ENCODE peak calls at places on chromosomes 13 and 19, in eight cellular contexts. U is K562, D is GM12878, Z is HCT116, G is SK-N-SH, S is endothelial cell of umbilical vein, M is HepG2, Y is H1. N is an unnamed sample.

GRCh38 chr19:33447336-33448158 is 74.0 kb downstream of the CEBPG start:
- DNase-seq in U (no peak), D (no peak), Z (no peak), G (no peak), S (no peak), M (no peak), Y (no peak), N (no peak)

GRCh38 chr19:32581704-32582164 is 744 bp downstream of the PDCD5 start:
- DNase-seq in U (peak; percentile 42), D (no peak), Z (no peak), G (peak; percentile 55), S (peak; percentile 39), M (no peak), Y (peak; percentile 54), N (peak; percentile 42)

GRCh38 chr19:10295305-10295846 is 5.6 kb downstream of the ICAM5 start:
- DNase-seq in U (peak; percentile 42), D (no peak), Z (no peak), G (peak; percentile 52), S (peak; percentile 35), M (no peak), Y (peak; percentile 74), N (no peak)

GRCh38 chr13:105908581-105908980 is 626.9 kb downstream of the EFNB2 start:
- DNase-seq in U (no peak), D (no peak), Z (no peak), G (no peak), S (no peak), M (no peak), Y (no peak), N (no peak)

GRCh38 chr19:13795595-13796300 is 505 bp downstream of the ZSWIM4 start:
- DNase-seq in U (peak; percentile 69), D (no peak), Z (no peak), G (peak; percentile 56), S (peak; percentile 25), M (no peak), Y (no peak), N (no peak)

GRCh38 chr19:43499042-43499441 is 5.5 kb downstream of the PHLDB3 start:
- DNase-seq in U (no peak), D (no peak), Z (no peak), G (no peak), S (no peak), M (peak; percentile 81), Y (no peak), N (no peak)

GRCh38 chr19:31668916-31669315 is 319.7 kb upstream of the TSHZ3 start:
- DNase-seq in U (no peak), D (no peak), Z (no peak), G (no peak), S (no peak), M (no peak), Y (no peak), N (no peak)

GRCh38 chr13:48500652-48501197 is 32.2 kb downstream of the RCBTB2 start:
- DNase-seq in U (no peak), D (no peak), Z (no peak), G (no peak), S (no peak), M (peak; percentile 41), Y (no peak), N (peak; percentile 32)

GRCh38 chr19:48393559-48394330 is at the start of gene GRIN2D:
- DNase-seq in U (peak; percentile 38), D (no peak), Z (no peak), G (peak; percentile 78), S (peak; percentile 26), M (no peak), Y (peak; percentile 73), N (no peak)

GRCh38 chr19:37304190-37304883 is 66.6 kb upstream of the ZNF527 start:
- DNase-seq in U (peak; percentile 36), D (no peak), Z (no peak), G (peak; percentile 73), S (no peak), M (no peak), Y (no peak), N (no peak)

GRCh38 chr13:33134213-33134612 is 118.0 kb downstream of the KL start:
- DNase-seq in U (no peak), D (no peak), Z (no peak), G (no peak), S (no peak), M (no peak), Y (no peak), N (no peak)

GRCh38 chr13:50512602-50513527 is 330.6 kb downstream of the DLEU7 start:
- DNase-seq in U (no peak), D (no peak), Z (no peak), G (no peak), S (peak; percentile 55), M (peak; percentile 47), Y (no peak), N (no peak)

GRCh38 chr19:31639306-31639705 is 290.1 kb upstream of the TSHZ3 start:
- DNase-seq in U (no peak), D (no peak), Z (no peak), G (no peak), S (no peak), M (no peak), Y (no peak), N (no peak)

GRCh38 chr19:45446295-45446694 is 21.5 kb upstream of the FOSB start:
- DNase-seq in U (no peak), D (no peak), Z (no peak), G (peak; percentile 42), S (peak; percentile 47), M (peak; percentile 63), Y (no peak), N (no peak)

GRCh38 chr19:47673426-47673825 is 39.8 kb upstream of the EHD2 start:
- DNase-seq in U (no peak), D (no peak), Z (no peak), G (no peak), S (no peak), M (no peak), Y (no peak), N (no peak)

GRCh38 chr13:101393140-101393539 is 23.2 kb downstream of the NALCN start:
- DNase-seq in U (no peak), D (no peak), Z (no peak), G (no peak), S (no peak), M (no peak), Y (no peak), N (no peak)

GRCh38 chr19:3984908-3985642 is at the start of gene EEF2:
- DNase-seq in U (peak; percentile 93), D (peak; percentile 48), Z (peak; percentile 68), G (peak; percentile 98), S (peak; percentile 86), M (peak; percentile 69), Y (peak; percentile 93), N (peak; percentile 50)

GRCh38 chr19:3983936-3984583 is 1.2 kb downstream of the EEF2 start:
- DNase-seq in U (peak; percentile 53), D (no peak), Z (no peak), G (peak; percentile 32), S (peak; percentile 34), M (no peak), Y (peak; percentile 45), N (no peak)

GRCh38 chr19:3984584-3984907 is 717 bp downstream of the EEF2 start:
- DNase-seq in U (peak; percentile 53), D (no peak), Z (no peak), G (no peak), S (no peak), M (no peak), Y (no peak), N (no peak)

GRCh38 chr19:3986260-3987041 is 1.2 kb upstream of the EEF2 start:
- DNase-seq in U (peak; percentile 37), D (peak; percentile 56), Z (peak; percentile 74), G (peak; percentile 68), S (peak; percentile 82), M (peak; percentile 72), Y (no peak), N (peak; percentile 79)

GRCh38 chr19:3985643-3986259 is 488 bp upstream of the EEF2 start:
- DNase-seq in U (no peak), D (no peak), Z (no peak), G (no peak), S (no peak), M (no peak), Y (no peak), N (no peak)
- H3K9ac ChIP-seq in U (peak overlapping the region; percentile 97), D (peak overlapping the region; percentile 60), Z (peak overlapping the region; percentile 99), G (peak overlapping the region; percentile 91), S (no peak overlapping the region), M (peak overlapping the region; percentile 52), Y (no peak overlapping the region), N (peak overlapping the region; percentile 83)

GRCh38 chr19:53812335-53812734 is 11.8 kb downstream of the NLRP12 start:
- DNase-seq in U (no peak), D (no peak), Z (no peak), G (peak; percentile 39), S (no peak), M (no peak), Y (peak; percentile 54), N (no peak)

GRCh38 chr19:53809518-53810186 is 14.5 kb downstream of the NLRP12 start:
- DNase-seq in U (peak; percentile 53), D (no peak), Z (no peak), G (peak; percentile 46), S (peak; percentile 60), M (no peak), Y (peak; percentile 90), N (no peak)

GRCh38 chr19:53810891-53811290 is 13.2 kb downstream of the NLRP12 start:
- DNase-seq in U (no peak), D (no peak), Z (no peak), G (no peak), S (no peak), M (no peak), Y (no peak), N (no peak)

GRCh38 chr19:53810187-53810546 is 13.9 kb downstream of the NLRP12 start:
- DNase-seq in U (no peak), D (no peak), Z (no peak), G (no peak), S (no peak), M (no peak), Y (no peak), N (no peak)

GRCh38 chr19:53813996-53814395 is 10.1 kb downstream of the NLRP12 start:
- DNase-seq in U (no peak), D (no peak), Z (no peak), G (no peak), S (no peak), M (no peak), Y (no peak), N (no peak)
- TF ChIP-seq POLR2AphosphoS5 in U (no peak), D (no peak), Z (no peak), G (no peak), S (no peak), M (no peak), Y (no peak), N (no peak)

GRCh38 chr19:53870485-53870844 is 2.8 kb downstream of the MYADM start:
- DNase-seq in U (no peak), D (no peak), Z (no peak), G (no peak), S (no peak), M (no peak), Y (no peak), N (no peak)
- H3K4me3 ChIP-seq in U (peak overlapping the region; percentile 78), D (no peak overlapping the region), Z (no peak overlapping the region), G (no peak overlapping the region), S (no peak overlapping the region), M (no peak overlapping the region), Y (peak overlapping the region; percentile 76), N (no peak overlapping the region)

DNA sequence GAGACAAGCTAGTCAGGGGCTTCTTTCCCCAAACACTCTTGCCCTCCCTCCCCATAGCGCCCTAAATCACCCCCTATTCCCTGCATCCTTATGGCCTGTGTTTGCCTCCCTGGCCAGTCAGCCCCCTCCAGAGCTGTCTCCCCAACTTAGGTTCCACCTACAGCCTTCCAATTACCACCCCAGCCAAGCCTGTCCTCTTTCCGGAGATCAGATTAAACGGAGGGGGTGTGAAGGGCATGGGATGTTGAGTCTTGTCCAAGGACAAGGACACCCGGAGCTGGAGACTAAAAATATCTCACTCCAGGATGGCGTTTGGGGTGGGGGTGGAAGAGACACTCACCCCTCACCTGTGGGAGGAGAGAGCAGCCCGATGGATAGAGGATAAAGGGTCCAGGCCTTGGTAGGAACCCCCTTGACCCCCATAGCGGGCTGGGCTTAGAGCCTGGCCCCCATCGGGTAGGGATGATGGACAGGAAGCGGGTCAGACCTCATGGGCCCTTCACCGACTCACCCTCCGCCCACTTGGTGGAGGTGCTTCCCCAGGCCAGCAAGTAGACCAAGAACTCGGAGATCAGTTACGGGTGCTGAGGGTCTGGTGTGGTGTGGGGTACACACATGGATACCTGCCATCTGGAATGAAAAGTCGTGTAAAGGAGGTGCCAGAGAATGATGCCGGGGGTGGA is 6.0 kb downstream of the ZNF865 start:
- DNase-seq in U (no peak), D (no peak), Z (no peak), G (peak; percentile 9), S (no peak), M (no peak), Y (no peak), N (no peak)
- H3K9ac ChIP-seq in U (no peak overlapping the region), D (no peak overlapping the region), Z (no peak overlapping the region), G (no peak overlapping the region), S (no peak overlapping the region), M (no peak overlapping the region), Y (no peak overlapping the region), N (no peak overlapping the region)